ENCODE peak calls at places on chromosomes 12 and 14, in six cellular contexts. One of them, this sample, is unnamed.

GRCh38 chr12:51814311-51815088 is 34.0 kb downstream of the FIGNL2 start:
- DNase-seq in globus pallidus: peak
- DNase-seq in HEK293T: peak
- DNase-seq in SK-N-SH: peak
- DNase-seq in body of pancreas: peak
- DNase-seq in endothelial cell: peak
- DNase-seq in this sample: peak

GRCh38 chr12:10783252-10783651 is 19.2 kb downstream of the TAS2R7 start:
- DNase-seq in globus pallidus: no peak
- DNase-seq in HEK293T: no peak
- DNase-seq in SK-N-SH: no peak
- DNase-seq in body of pancreas: no peak
- DNase-seq in endothelial cell: no peak
- DNase-seq in this sample: no peak

GRCh38 chr14:88785911-88786310 is 6.8 kb downstream of the EML5 start:
- DNase-seq in globus pallidus: no peak
- DNase-seq in HEK293T: no peak
- DNase-seq in SK-N-SH: no peak
- DNase-seq in body of pancreas: no peak
- DNase-seq in endothelial cell: no peak
- DNase-seq in this sample: no peak

GRCh38 chr12:130968611-130969010 is 14.9 kb downstream of the ADGRD1 start:
- DNase-seq in globus pallidus: no peak
- DNase-seq in HEK293T: no peak
- DNase-seq in SK-N-SH: no peak
- DNase-seq in body of pancreas: no peak
- DNase-seq in endothelial cell: no peak
- DNase-seq in this sample: no peak

GRCh38 chr12:131233737-131234474 is 280.2 kb downstream of the ADGRD1 start:
- DNase-seq in globus pallidus: no peak
- DNase-seq in HEK293T: no peak
- DNase-seq in SK-N-SH: no peak
- DNase-seq in body of pancreas: no peak
- DNase-seq in endothelial cell: no peak
- DNase-seq in this sample: no peak

GRCh38 chr14:21634840-21635239 is at the start of gene OR10G2:
- DNase-seq in globus pallidus: no peak
- DNase-seq in HEK293T: no peak
- DNase-seq in SK-N-SH: no peak
- DNase-seq in body of pancreas: no peak
- DNase-seq in endothelial cell: no peak
- DNase-seq in this sample: no peak

GRCh38 chr14:93073833-93074769 is 41.6 kb downstream of the ITPK1 start:
- DNase-seq in globus pallidus: peak
- DNase-seq in HEK293T: no peak
- DNase-seq in SK-N-SH: no peak
- DNase-seq in body of pancreas: peak
- DNase-seq in endothelial cell: no peak
- DNase-seq in this sample: no peak

GRCh38 chr12:6056406-6057211 is 67.9 kb downstream of the VWF start:
- DNase-seq in globus pallidus: no peak
- DNase-seq in HEK293T: peak
- DNase-seq in SK-N-SH: peak
- DNase-seq in body of pancreas: no peak
- DNase-seq in endothelial cell: peak
- DNase-seq in this sample: no peak

GRCh38 chr12:47088021-47088944 is 8.5 kb upstream of the AMIGO2 start:
- DNase-seq in globus pallidus: no peak
- DNase-seq in HEK293T: no peak
- DNase-seq in SK-N-SH: no peak
- DNase-seq in body of pancreas: no peak
- DNase-seq in endothelial cell: no peak
- DNase-seq in this sample: no peak

GRCh38 chr12:77325505-77325904 is 260.1 kb upstream of the E2F7 start:
- DNase-seq in globus pallidus: no peak
- DNase-seq in HEK293T: peak
- DNase-seq in SK-N-SH: peak
- DNase-seq in body of pancreas: no peak
- DNase-seq in endothelial cell: peak
- DNase-seq in this sample: peak

GRCh38 chr14:105330491-105330895 is 15.9 kb downstream of the PACS2 start:
- DNase-seq in globus pallidus: no peak
- DNase-seq in HEK293T: no peak
- DNase-seq in SK-N-SH: no peak
- DNase-seq in body of pancreas: no peak
- DNase-seq in endothelial cell: no peak
- DNase-seq in this sample: no peak

GRCh38 chr12:116389990-116390655 is 112.6 kb upstream of the MED13L start:
- DNase-seq in globus pallidus: no peak
- DNase-seq in HEK293T: no peak
- DNase-seq in SK-N-SH: no peak
- DNase-seq in body of pancreas: peak
- DNase-seq in endothelial cell: no peak
- DNase-seq in this sample: no peak

GRCh38 chr12:49959570-49960473 is 1.9 kb upstream of the AQP5 start:
- DNase-seq in globus pallidus: no peak
- DNase-seq in HEK293T: no peak
- DNase-seq in SK-N-SH: no peak
- DNase-seq in body of pancreas: peak
- DNase-seq in endothelial cell: peak
- DNase-seq in this sample: no peak

GRCh38 chr12:4809449-4810218 is 89.4 kb downstream of the GALNT8 start:
- DNase-seq in globus pallidus: no peak
- DNase-seq in HEK293T: peak
- DNase-seq in SK-N-SH: peak
- DNase-seq in body of pancreas: no peak
- DNase-seq in endothelial cell: peak
- DNase-seq in this sample: no peak

GRCh38 chr12:15688838-15689237 is 100.3 kb downstream of the EPS8 start:
- DNase-seq in globus pallidus: peak
- DNase-seq in HEK293T: no peak
- DNase-seq in SK-N-SH: no peak
- DNase-seq in body of pancreas: no peak
- DNase-seq in endothelial cell: no peak
- DNase-seq in this sample: no peak

GRCh38 chr14:21300892-21301291 is 21.0 kb downstream of the RPGRIP1 start:
- DNase-seq in globus pallidus: peak
- DNase-seq in HEK293T: no peak
- DNase-seq in SK-N-SH: peak
- DNase-seq in body of pancreas: peak
- DNase-seq in endothelial cell: peak
- DNase-seq in this sample: no peak

GRCh38 chr12:12839886-12840285 is 26.7 kb downstream of the DDX47 start:
- DNase-seq in globus pallidus: no peak
- DNase-seq in HEK293T: peak
- DNase-seq in SK-N-SH: no peak
- DNase-seq in body of pancreas: no peak
- DNase-seq in endothelial cell: no peak
- DNase-seq in this sample: no peak

GRCh38 chr14:79279645-79280399 is 931.5 kb downstream of the DIO2 start:
- DNase-seq in globus pallidus: no peak
- DNase-seq in HEK293T: no peak
- DNase-seq in SK-N-SH: peak
- DNase-seq in body of pancreas: peak
- DNase-seq in endothelial cell: peak
- DNase-seq in this sample: no peak

GRCh38 chr12:69648476-69648875 is 37.8 kb upstream of the LRRC10 start:
- DNase-seq in globus pallidus: no peak
- DNase-seq in HEK293T: no peak
- DNase-seq in SK-N-SH: no peak
- DNase-seq in body of pancreas: no peak
- DNase-seq in endothelial cell: no peak
- DNase-seq in this sample: no peak

GRCh38 chr12:21774358-21775129 is at the start of gene KCNJ8:
- DNase-seq in globus pallidus: peak
- DNase-seq in HEK293T: peak
- DNase-seq in SK-N-SH: peak
- DNase-seq in body of pancreas: peak
- DNase-seq in endothelial cell: peak
- DNase-seq in this sample: no peak

GRCh38 chr12:87348071-87348470 is 681.1 kb downstream of the C12orf50 start:
- DNase-seq in globus pallidus: no peak
- DNase-seq in HEK293T: no peak
- DNase-seq in SK-N-SH: no peak
- DNase-seq in body of pancreas: no peak
- DNase-seq in endothelial cell: no peak
- DNase-seq in this sample: no peak

GRCh38 chr14:80350707-80351106 is 139.4 kb upstream of the DIO2 start:
- DNase-seq in globus pallidus: no peak
- DNase-seq in HEK293T: no peak
- DNase-seq in SK-N-SH: no peak
- DNase-seq in body of pancreas: no peak
- DNase-seq in endothelial cell: no peak
- DNase-seq in this sample: no peak

GRCh38 chr12:95385646-95386045 is 88.3 kb upstream of the METAP2 start:
- DNase-seq in globus pallidus: no peak
- DNase-seq in HEK293T: no peak
- DNase-seq in SK-N-SH: no peak
- DNase-seq in body of pancreas: no peak
- DNase-seq in endothelial cell: no peak
- DNase-seq in this sample: no peak

GRCh38 chr14:47626151-47627035 is 49.0 kb downstream of the MDGA2 start:
- DNase-seq in globus pallidus: no peak
- DNase-seq in HEK293T: no peak
- DNase-seq in SK-N-SH: no peak
- DNase-seq in body of pancreas: no peak
- DNase-seq in endothelial cell: peak
- DNase-seq in this sample: no peak

GRCh38 chr12:7128681-7129593 is at the start of gene RBP5:
- DNase-seq in globus pallidus: no peak
- DNase-seq in HEK293T: no peak
- DNase-seq in SK-N-SH: no peak
- DNase-seq in body of pancreas: no peak
- DNase-seq in endothelial cell: no peak
- DNase-seq in this sample: no peak

GRCh38 chr12:3273409-3273853 is 196.3 kb downstream of the TSPAN9 start:
- DNase-seq in globus pallidus: no peak
- DNase-seq in HEK293T: no peak
- DNase-seq in SK-N-SH: no peak
- DNase-seq in body of pancreas: no peak
- DNase-seq in endothelial cell: no peak
- DNase-seq in this sample: no peak

GRCh38 chr14:101017209-101017608 is 113.7 kb upstream of the RTL1 start:
- DNase-seq in globus pallidus: no peak
- DNase-seq in HEK293T: no peak
- DNase-seq in SK-N-SH: no peak
- DNase-seq in body of pancreas: no peak
- DNase-seq in endothelial cell: peak
- DNase-seq in this sample: no peak

GRCh38 chr14:104248203-104249055 is 110.0 kb downstream of the KIF26A start:
- DNase-seq in globus pallidus: no peak
- DNase-seq in HEK293T: no peak
- DNase-seq in SK-N-SH: peak
- DNase-seq in body of pancreas: no peak
- DNase-seq in endothelial cell: no peak
- DNase-seq in this sample: no peak

GRCh38 chr14:45990252-45990651 is 661.3 kb downstream of the RPL10L start:
- DNase-seq in globus pallidus: no peak
- DNase-seq in HEK293T: peak
- DNase-seq in SK-N-SH: no peak
- DNase-seq in body of pancreas: no peak
- DNase-seq in endothelial cell: no peak
- DNase-seq in this sample: no peak

GRCh38 chr12:132309162-132310086 is 20.0 kb downstream of the GALNT9 start:
- DNase-seq in globus pallidus: no peak
- DNase-seq in HEK293T: no peak
- DNase-seq in SK-N-SH: no peak
- DNase-seq in body of pancreas: no peak
- DNase-seq in endothelial cell: no peak
- DNase-seq in this sample: no peak

GRCh38 chr12:18752280-18752920 is 14.5 kb downstream of the CAPZA3 start:
- DNase-seq in globus pallidus: no peak
- DNase-seq in HEK293T: no peak
- DNase-seq in SK-N-SH: no peak
- DNase-seq in body of pancreas: peak
- DNase-seq in endothelial cell: peak
- DNase-seq in this sample: no peak

GRCh38 chr12:93197067-93197593 is 180.6 kb upstream of the NUDT4 start:
- DNase-seq in globus pallidus: no peak
- DNase-seq in HEK293T: no peak
- DNase-seq in SK-N-SH: no peak
- DNase-seq in body of pancreas: no peak
- DNase-seq in endothelial cell: no peak
- DNase-seq in this sample: no peak

GRCh38 chr14:52834440-52834842 is 43.0 kb upstream of the GNPNAT1 start:
- DNase-seq in globus pallidus: no peak
- DNase-seq in HEK293T: no peak
- DNase-seq in SK-N-SH: peak
- DNase-seq in body of pancreas: no peak
- DNase-seq in endothelial cell: no peak
- DNase-seq in this sample: no peak

GRCh38 chr14:106129274-106129673 is 602.9 kb downstream of the TMEM121 start:
- DNase-seq in globus pallidus: no peak
- DNase-seq in HEK293T: no peak
- DNase-seq in SK-N-SH: no peak
- DNase-seq in body of pancreas: no peak
- DNase-seq in endothelial cell: no peak
- DNase-seq in this sample: no peak

This sample was measured in caudate nucleus.